ENCODE peak calls at places on chromosome 12, in six cellular contexts. C, X, I, A, G and N are unnamed samples.

GRCh38 chr12:50200507-50201273 is 33.5 kb upstream of the CERS5 start:
- DNase-seq in C (no peak), X (no peak), I (no peak), A (no peak), G (no peak), N (peak)

GRCh38 chr12:53674977-53675700 is 744 bp downstream of the ATP5MC2 start:
- DNase-seq in C (no peak), X (no peak), I (no peak), A (no peak), G (no peak), N (no peak)

GRCh38 chr12:16573652-16574077 is 32.3 kb downstream of the LMO3 start:
- DNase-seq in C (no peak), X (no peak), I (no peak), A (peak), G (peak), N (peak)

GRCh38 chr12:112450725-112451124 is 32.0 kb downstream of the PTPN11 start:
- DNase-seq in C (no peak), X (no peak), I (peak), A (no peak), G (no peak), N (no peak)

GRCh38 chr12:40819427-40820108 is 127.3 kb downstream of the CNTN1 start:
- DNase-seq in C (no peak), X (no peak), I (no peak), A (no peak), G (no peak), N (no peak)

GRCh38 chr12:124336742-124337520 is 42.0 kb downstream of the RFLNA start:
- DNase-seq in C (no peak), X (no peak), I (no peak), A (no peak), G (no peak), N (no peak)

GRCh38 chr12:96047621-96048211 is 12.3 kb upstream of the LTA4H start:
- DNase-seq in C (peak), X (no peak), I (peak), A (no peak), G (peak), N (peak)

GRCh38 chr12:22684526-22685118 is 59.7 kb downstream of the ETNK1 start:
- DNase-seq in C (no peak), X (no peak), I (peak), A (no peak), G (peak), N (peak)

GRCh38 chr12:111066744-111067437 is 146.5 kb upstream of the MYL2 start:
- DNase-seq in C (no peak), X (no peak), I (no peak), A (no peak), G (no peak), N (no peak)

GRCh38 chr12:109308534-109309440 is at the start of gene FOXN4:
- DNase-seq in C (no peak), X (no peak), I (no peak), A (no peak), G (no peak), N (no peak)

GRCh38 chr12:7512528-7512927 is 9.0 kb upstream of the CD163 start:
- DNase-seq in C (no peak), X (no peak), I (no peak), A (no peak), G (peak), N (peak)

GRCh38 chr12:80412343-80412953 is 31.6 kb upstream of the PTPRQ start:
- DNase-seq in C (no peak), X (no peak), I (peak), A (no peak), G (peak), N (peak)

GRCh38 chr12:132657004-132657727 is 30.0 kb downstream of the POLE start:
- DNase-seq in C (no peak), X (no peak), I (no peak), A (no peak), G (peak), N (peak)